ENCODE peak calls at places on chromosome 14, in six cellular contexts. J is astrocyte, I is adipocyte, B is GM23248, W is IMR-90, C is fibroblast of the aortic adventitia. N is an unnamed sample.

GRCh38 chr14:71532349-71532748 is 399.9 kb upstream of the RGS6 start:
- DNase-seq in C (peak), B (peak), J (peak), I (peak), W (peak), N (no peak)

GRCh38 chr14:104817930-104818713 is 17.2 kb downstream of the ZBTB42 start:
- DNase-seq in B (no peak), J (no peak), C (no peak), I (no peak), W (no peak), N (no peak)

GRCh38 chr14:103260629-103261124 is 73.4 kb upstream of the EIF5 start:
- DNase-seq in I (peak), C (peak), B (peak), W (peak), J (peak), N (peak)

GRCh38 chr14:68950111-68950510 is 29.0 kb downstream of the ACTN1 start:
- DNase-seq in B (peak), W (peak), J (no peak), I (peak), C (peak), N (no peak)

GRCh38 chr14:59103396-59103795 is 85.1 kb upstream of the DAAM1 start:
- DNase-seq in W (peak), B (peak), J (peak), I (peak), C (peak), N (no peak)

GRCh38 chr14:63257299-63257698 is 53.1 kb downstream of the RHOJ start:
- DNase-seq in J (no peak), W (no peak), B (no peak), C (no peak), I (no peak), N (no peak)

GRCh38 chr14:104827173-104828055 is 26.5 kb downstream of the ZBTB42 start:
- DNase-seq in I (peak), W (peak), B (peak), J (peak), C (peak), N (peak)

GRCh38 chr14:92659765-92660561 is 88.5 kb downstream of the LGMN start:
- DNase-seq in J (no peak), C (no peak), W (no peak), B (peak), I (no peak), N (no peak)

GRCh38 chr14:25896777-25897176 is 701.1 kb downstream of the NOVA1 start:
- DNase-seq in I (no peak), W (no peak), C (no peak), B (no peak), J (no peak), N (no peak)

GRCh38 chr14:69784942-69785341 is 12.1 kb downstream of the SLC10A1 start:
- DNase-seq in B (no peak), J (no peak), I (no peak), W (no peak), C (no peak), N (no peak)

GRCh38 chr14:78586681-78587080 is 416.5 kb downstream of the NRXN3 start:
- DNase-seq in I (no peak), C (no peak), W (no peak), J (no peak), B (no peak), N (no peak)

GRCh38 chr14:77319416-77319815 is 1.3 kb downstream of the POMT2 start:
- DNase-seq in I (no peak), B (peak), C (no peak), W (no peak), J (no peak), N (no peak)
- H3K4me3 ChIP-seq in I (peak), B (peak), C (no peak), W (no peak), J (no peak), N (no peak)

DNA sequence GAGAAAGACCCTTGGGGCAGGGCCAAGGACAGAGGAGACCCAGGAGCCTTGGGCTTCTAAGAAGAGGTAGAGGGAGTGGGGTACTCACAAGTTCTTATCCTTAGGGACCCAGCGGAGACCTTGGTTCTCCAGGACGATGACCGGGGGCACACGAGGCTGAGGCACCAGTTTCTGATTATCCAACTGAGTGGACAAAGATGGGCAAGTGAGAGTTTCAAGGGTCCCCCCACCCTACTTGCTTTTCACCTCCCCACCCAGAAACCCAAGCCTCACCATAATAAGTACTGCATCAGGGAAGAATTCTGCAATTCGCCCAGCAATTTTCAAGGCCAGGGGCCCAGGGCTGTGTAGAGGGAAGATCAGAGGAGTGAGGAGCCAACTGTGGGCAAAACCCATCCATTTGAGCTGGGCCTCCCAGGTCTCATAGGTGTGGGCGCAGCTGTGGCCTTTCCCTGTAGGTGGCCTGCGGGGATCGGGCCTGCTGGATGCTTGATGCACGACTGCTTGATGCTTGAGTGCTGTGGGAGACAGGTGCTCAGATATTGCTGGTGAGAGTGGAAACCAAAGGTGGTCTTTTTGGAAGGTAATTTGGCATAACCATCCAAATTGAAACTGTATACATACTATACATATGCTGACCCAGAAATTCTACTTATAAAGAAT is 2.0 kb downstream of the EMC9 start:
- DNase-seq in I (no peak), J (no peak), C (no peak), B (no peak), W (no peak), N (no peak)
- H3K4me3 ChIP-seq in I (no peak), J (no peak), C (peak), B (peak), W (no peak), N (no peak)

DNA sequence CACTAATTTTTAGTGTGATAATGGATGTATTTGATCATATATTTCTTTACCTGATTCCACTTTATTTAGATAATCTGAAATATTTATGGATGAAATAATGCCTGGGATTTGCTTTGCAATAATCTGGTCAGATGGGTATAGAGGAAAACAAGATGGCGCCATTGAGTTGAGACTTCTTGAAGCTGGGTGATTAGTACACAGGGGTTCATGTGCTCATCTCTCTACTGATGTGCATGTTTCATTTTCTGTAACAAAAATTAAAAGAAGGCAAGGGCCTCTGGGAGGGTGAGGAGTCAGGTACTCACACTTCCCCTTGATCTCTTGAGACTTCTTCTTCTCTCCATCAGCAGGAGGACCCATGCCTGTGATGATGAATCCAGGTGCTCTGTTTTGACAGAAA is 61.8 kb downstream of the GCH1 start:
- DNase-seq in J (no peak), W (no peak), B (no peak), I (no peak), C (no peak), N (no peak)
- H3K4me3 ChIP-seq in J (no peak), W (no peak), B (no peak), I (no peak), C (no peak), N (no peak)

GRCh38 chr14:56805201-56805991 is 4.9 kb downstream of the OTX2 start:
- DNase-seq in W (no peak), J (no peak), C (no peak), I (no peak), B (no peak), N (no peak)
- H3K4me3 ChIP-seq in W (no peak), J (no peak), C (no peak), I (no peak), B (no peak), N (no peak)

DNA sequence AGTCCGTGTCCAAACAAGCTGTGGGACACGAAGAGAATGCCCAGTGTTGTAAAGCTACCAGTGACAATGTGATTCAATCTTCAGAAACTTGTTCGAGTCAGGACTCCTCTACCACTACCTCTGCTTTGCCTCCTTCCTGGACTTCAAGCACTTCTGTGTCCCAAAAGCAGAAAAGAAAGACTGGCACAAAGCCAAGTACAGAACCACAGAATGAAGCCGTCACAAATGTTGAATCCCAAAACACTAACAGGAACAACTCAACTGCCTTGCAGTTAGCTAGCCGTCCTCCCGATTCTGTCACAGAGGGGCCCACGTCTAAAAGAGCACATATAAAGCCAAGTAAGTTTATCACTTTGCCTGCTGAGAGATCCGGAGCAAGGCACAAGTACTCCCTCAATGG is 284.9 kb downstream of the LRFN5 start:
- DNase-seq in J (no peak), C (no peak), W (no peak), I (no peak), B (no peak), N (no peak)
- H3K4me3 ChIP-seq in J (no peak), C (no peak), W (no peak), I (no peak), B (no peak), N (no peak)

DNA sequence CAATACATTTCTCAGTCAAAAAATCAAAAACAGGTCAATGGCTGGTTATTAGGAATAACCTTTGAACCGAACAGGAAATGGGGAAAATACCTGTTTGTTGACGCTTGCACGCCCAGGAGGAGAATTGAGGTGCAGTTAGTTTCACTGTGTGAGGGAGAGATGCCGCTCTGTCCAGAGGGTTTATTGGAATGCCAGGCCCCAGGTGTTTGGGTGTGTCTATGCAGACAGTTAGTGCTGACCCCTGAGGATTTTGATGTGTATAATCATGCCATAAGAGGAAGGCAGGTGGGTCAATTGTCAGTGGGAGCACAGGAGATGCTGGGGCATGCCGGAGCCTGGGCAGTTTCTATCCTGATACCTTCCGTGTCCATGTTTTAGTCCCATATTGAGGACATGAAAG is 100.8 kb upstream of the DIO3 start:
- DNase-seq in J (no peak), B (no peak), W (no peak), I (no peak), C (no peak), N (no peak)
- H3K4me3 ChIP-seq in J (no peak), B (no peak), W (no peak), I (no peak), C (no peak), N (no peak)

GRCh38 chr14:61531741-61532505 is 163.4 kb upstream of the HIF1A start:
- DNase-seq in I (no peak), C (no peak), B (peak), J (no peak), W (peak), N (no peak)

GRCh38 chr14:61532818-61533217 is 162.5 kb upstream of the HIF1A start:
- DNase-seq in J (no peak), C (no peak), I (no peak), W (no peak), B (no peak), N (no peak)

GRCh38 chr14:61530296-61530695 is 165.0 kb upstream of the HIF1A start:
- DNase-seq in W (no peak), J (no peak), I (no peak), B (no peak), C (no peak), N (no peak)

GRCh38 chr14:61528591-61529021 is 166.7 kb upstream of the HIF1A start:
- DNase-seq in C (peak), I (peak), B (peak), J (peak), W (peak), N (no peak)

GRCh38 chr14:61530896-61531295 is 164.4 kb upstream of the HIF1A start:
- DNase-seq in J (no peak), B (no peak), W (no peak), I (no peak), C (no peak), N (no peak)
- H3K4me3 ChIP-seq in J (no peak), B (no peak), W (no peak), I (no peak), C (no peak), N (no peak)

GRCh38 chr14:100587763-100588411 is 670 bp upstream of the BEGAIN start:
- DNase-seq in J (no peak), C (peak), B (peak), I (no peak), W (no peak), N (no peak)
- H3K4me3 ChIP-seq in J (no peak), C (no peak), B (no peak), I (no peak), W (no peak), N (no peak)

DNA sequence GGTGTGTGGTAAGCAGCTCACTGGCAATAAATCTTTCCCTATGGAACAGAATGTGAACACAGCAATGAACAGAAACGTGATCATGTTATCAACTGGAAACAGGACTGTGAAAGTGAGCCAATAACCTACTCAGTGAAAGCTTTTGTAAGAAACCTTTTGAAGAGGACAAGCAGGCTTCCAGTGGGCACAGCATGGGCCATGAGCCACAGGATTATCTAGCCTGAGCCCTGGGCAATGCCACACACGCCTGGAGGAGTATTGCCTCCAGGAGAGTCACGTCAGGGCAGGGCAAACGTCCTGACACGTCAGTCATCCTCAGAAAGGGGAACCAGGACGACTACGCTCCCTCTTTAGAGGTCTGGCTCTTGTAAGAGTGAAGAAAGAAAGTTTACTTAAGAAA is 32.3 kb downstream of the NRDE2 start:
- DNase-seq in B (no peak), J (no peak), C (no peak), W (no peak), I (no peak), N (no peak)
- H3K4me3 ChIP-seq in B (no peak), J (no peak), C (no peak), W (no peak), I (no peak), N (no peak)

GRCh38 chr14:75518625-75519024 is 3.6 kb upstream of the BATF start:
- DNase-seq in J (no peak), C (no peak), B (peak), W (no peak), I (no peak), N (no peak)

GRCh38 chr14:75514673-75515630 is 7.3 kb upstream of the BATF start:
- DNase-seq in W (peak), I (peak), J (no peak), C (peak), B (peak), N (peak)

GRCh38 chr14:75519394-75519793 is 2.9 kb upstream of the BATF start:
- DNase-seq in W (no peak), J (no peak), I (no peak), B (no peak), C (no peak), N (no peak)

GRCh38 chr14:75513911-75514672 is 8.2 kb upstream of the BATF start:
- DNase-seq in W (no peak), I (no peak), B (no peak), C (no peak), J (no peak), N (peak)

DNA sequence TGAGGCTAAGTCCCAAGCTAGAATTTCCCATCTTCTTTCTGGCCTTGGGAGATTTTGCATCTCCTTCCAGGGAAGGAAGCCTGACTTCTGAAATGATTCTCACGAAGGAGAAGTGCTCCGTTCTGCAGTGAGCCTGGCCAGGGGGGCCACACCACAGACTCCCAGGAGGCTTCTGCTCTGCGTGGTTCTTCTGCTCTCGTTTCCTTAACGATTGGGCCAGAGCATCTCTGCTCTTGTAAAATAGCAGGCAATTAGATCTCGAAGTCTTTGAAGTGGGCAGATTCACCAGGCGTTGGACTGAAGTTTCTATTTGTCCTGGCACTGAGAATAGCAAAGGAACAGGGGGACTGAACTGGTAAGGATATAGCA is 6.7 kb upstream of the BATF start:
- DNase-seq in W (no peak), B (no peak), C (peak), I (no peak), J (no peak), N (no peak)
- H3K4me3 ChIP-seq in W (no peak), B (peak), C (peak), I (peak), J (no peak), N (no peak)